ENCODE peak calls at places on chromosomes 7 and 10, in five cellular contexts. One of them, this sample, is unnamed.

GRCh38 chr10:132589015-132589414 is 51.4 kb downstream of the INPP5A start:
- DNase-seq in smooth muscle cell of the brain vasculature: no peak
- DNase-seq in fibroblast of pulmonary artery: no peak
- DNase-seq in CD8-positive, alpha-beta memory T cell: no peak
- DNase-seq in tibial nerve: no peak
- DNase-seq in this sample: no peak

GRCh38 chr10:89391882-89392756 is at the start of gene IFIT1:
- DNase-seq in smooth muscle cell of the brain vasculature: peak; percentile 83
- DNase-seq in fibroblast of pulmonary artery: peak; percentile 95
- DNase-seq in CD8-positive, alpha-beta memory T cell: peak; percentile 10
- DNase-seq in tibial nerve: no peak
- DNase-seq in this sample: peak; percentile 40

GRCh38 chr10:96415896-96416554 is 57.2 kb upstream of the OPALIN start:
- DNase-seq in smooth muscle cell of the brain vasculature: peak; percentile 4
- DNase-seq in fibroblast of pulmonary artery: no peak
- DNase-seq in CD8-positive, alpha-beta memory T cell: no peak
- DNase-seq in tibial nerve: no peak
- DNase-seq in this sample: no peak

GRCh38 chr10:70254795-70255328 is 21.6 kb upstream of the PPA1 start:
- DNase-seq in smooth muscle cell of the brain vasculature: no peak
- DNase-seq in fibroblast of pulmonary artery: no peak
- DNase-seq in CD8-positive, alpha-beta memory T cell: no peak
- DNase-seq in tibial nerve: no peak
- DNase-seq in this sample: no peak

GRCh38 chr10:107496594-107496993 is 332.1 kb upstream of the SORCS1 start:
- DNase-seq in smooth muscle cell of the brain vasculature: no peak
- DNase-seq in fibroblast of pulmonary artery: peak; percentile 6
- DNase-seq in CD8-positive, alpha-beta memory T cell: no peak
- DNase-seq in tibial nerve: no peak
- DNase-seq in this sample: no peak

GRCh38 chr7:128398016-128398840 is 11.6 kb downstream of the IMPDH1 start:
- DNase-seq in smooth muscle cell of the brain vasculature: no peak
- DNase-seq in fibroblast of pulmonary artery: peak; percentile 55
- DNase-seq in CD8-positive, alpha-beta memory T cell: peak; percentile 38
- DNase-seq in tibial nerve: peak; percentile 40
- DNase-seq in this sample: no peak

GRCh38 chr7:77877800-77878199 is 79.2 kb downstream of the PHTF2 start:
- DNase-seq in smooth muscle cell of the brain vasculature: no peak
- DNase-seq in fibroblast of pulmonary artery: no peak
- DNase-seq in CD8-positive, alpha-beta memory T cell: no peak
- DNase-seq in tibial nerve: no peak
- DNase-seq in this sample: no peak

GRCh38 chr7:122302826-122303521 is 1.6 kb downstream of the FEZF1 start:
- DNase-seq in smooth muscle cell of the brain vasculature: no peak
- DNase-seq in fibroblast of pulmonary artery: no peak
- DNase-seq in CD8-positive, alpha-beta memory T cell: no peak
- DNase-seq in tibial nerve: no peak
- DNase-seq in this sample: no peak

GRCh38 chr7:19964198-19964597 is 190.8 kb upstream of the TMEM196 start:
- DNase-seq in smooth muscle cell of the brain vasculature: no peak
- DNase-seq in fibroblast of pulmonary artery: peak; percentile 56
- DNase-seq in CD8-positive, alpha-beta memory T cell: no peak
- DNase-seq in tibial nerve: no peak
- DNase-seq in this sample: no peak

GRCh38 chr7:13104128-13104527 is 416.7 kb downstream of the ARL4A start:
- DNase-seq in smooth muscle cell of the brain vasculature: no peak
- DNase-seq in fibroblast of pulmonary artery: peak; percentile 32
- DNase-seq in CD8-positive, alpha-beta memory T cell: no peak
- DNase-seq in tibial nerve: no peak
- DNase-seq in this sample: no peak

GRCh38 chr10:80861882-80862281 is 324.2 kb downstream of the SH2D4B start:
- DNase-seq in smooth muscle cell of the brain vasculature: no peak
- DNase-seq in fibroblast of pulmonary artery: no peak
- DNase-seq in CD8-positive, alpha-beta memory T cell: no peak
- DNase-seq in tibial nerve: no peak
- DNase-seq in this sample: no peak

GRCh38 chr10:34723746-34724145 is 91.3 kb downstream of the PARD3 start:
- DNase-seq in smooth muscle cell of the brain vasculature: no peak
- DNase-seq in fibroblast of pulmonary artery: peak; percentile 82
- DNase-seq in CD8-positive, alpha-beta memory T cell: no peak
- DNase-seq in tibial nerve: no peak
- DNase-seq in this sample: no peak